ENCODE peak calls at places on chromosomes 7 and 10, in four cellular contexts. J, B, D and W are unnamed samples.

GRCh38 chr7:41097501-41097900 is 605.4 kb downstream of the INHBA start:
- DNase-seq in J (no peak), B (no peak), D (no peak), W (no peak)

GRCh38 chr7:76513817-76514799 is 3.8 kb downstream of the UPK3B start:
- DNase-seq in J (no peak), B (no peak), D (no peak), W (no peak)

GRCh38 chr7:123534383-123535260 is at the start of gene IQUB:
- DNase-seq in J (peak; percentile 99), B (peak; percentile 92), D (peak; percentile 99), W (peak; percentile 97)

GRCh38 chr7:117014673-117015133 is 61.4 kb downstream of the ST7 start:
- DNase-seq in J (peak; percentile 68), B (no peak), D (no peak), W (no peak)

GRCh38 chr10:25063157-25063556 is 46.7 kb downstream of the THNSL1 start:
- DNase-seq in J (no peak), B (no peak), D (no peak), W (no peak)

GRCh38 chr10:54262726-54263125 is 538.3 kb downstream of the PCDH15 start:
- DNase-seq in J (no peak), B (no peak), D (no peak), W (no peak)

GRCh38 chr10:28754930-28755718 is 77.8 kb downstream of the BAMBI start:
- DNase-seq in J (no peak), B (no peak), D (no peak), W (peak; percentile 22)

GRCh38 chr10:104318810-104319684 is 19.2 kb downstream of the ITPRIP start:
- DNase-seq in J (no peak), B (no peak), D (no peak), W (no peak)

GRCh38 chr7:92693519-92693918 is 103.3 kb upstream of the FAM133B start:
- DNase-seq in J (no peak), B (no peak), D (no peak), W (no peak)

DNA sequence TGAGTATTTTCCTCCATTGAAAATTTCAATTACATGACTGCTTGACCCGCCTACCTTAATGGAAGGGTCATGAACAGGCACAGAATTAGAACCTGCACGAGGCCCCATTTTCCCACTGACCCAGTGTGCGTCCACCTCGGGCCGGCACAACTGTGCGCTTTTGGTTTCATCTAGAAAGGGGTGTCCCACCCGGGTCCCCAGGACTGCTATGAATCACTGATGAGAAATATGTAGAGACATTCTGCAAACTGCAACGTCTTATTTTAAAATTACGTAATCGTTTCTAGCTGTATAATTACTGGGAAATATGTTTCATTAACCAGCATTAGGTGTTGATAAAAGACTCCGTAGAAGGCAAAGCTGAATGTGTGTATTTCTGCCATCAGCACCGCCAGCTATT is 562.0 kb downstream of the DNAJB6 start:
- DNase-seq in J (no peak), B (no peak), D (no peak), W (no peak)
- H3K4me3 ChIP-seq in J (no peak overlapping the region), B (no peak overlapping the region), D (no peak overlapping the region), W (no peak overlapping the region)

DNA sequence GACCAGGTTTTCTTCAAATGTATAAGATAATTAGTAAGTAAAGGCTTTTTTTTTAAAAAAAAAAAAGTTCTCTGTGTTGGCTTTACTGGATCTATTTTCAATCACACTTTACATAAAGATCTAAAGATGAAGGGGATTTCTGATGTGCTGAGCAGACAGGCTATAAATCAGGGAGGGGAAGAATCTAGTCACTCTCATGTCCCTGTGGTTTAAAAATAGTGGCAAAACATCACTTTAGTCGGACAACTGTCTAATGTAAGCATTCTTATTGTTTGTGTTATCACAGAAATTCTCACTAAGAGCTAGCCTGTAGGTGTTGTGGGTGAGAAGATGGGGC is 132.7 kb downstream of the ICA1 start:
- DNase-seq in J (no peak), B (no peak), D (no peak), W (no peak)
- H3K4me1 ChIP-seq in J (no peaks in the 10 kb centered on the region), B (peaks cover 19% of the 10 kb centered on the region), D (no peaks in the 10 kb centered on the region), W (no peaks in the 10 kb centered on the region)

DNA sequence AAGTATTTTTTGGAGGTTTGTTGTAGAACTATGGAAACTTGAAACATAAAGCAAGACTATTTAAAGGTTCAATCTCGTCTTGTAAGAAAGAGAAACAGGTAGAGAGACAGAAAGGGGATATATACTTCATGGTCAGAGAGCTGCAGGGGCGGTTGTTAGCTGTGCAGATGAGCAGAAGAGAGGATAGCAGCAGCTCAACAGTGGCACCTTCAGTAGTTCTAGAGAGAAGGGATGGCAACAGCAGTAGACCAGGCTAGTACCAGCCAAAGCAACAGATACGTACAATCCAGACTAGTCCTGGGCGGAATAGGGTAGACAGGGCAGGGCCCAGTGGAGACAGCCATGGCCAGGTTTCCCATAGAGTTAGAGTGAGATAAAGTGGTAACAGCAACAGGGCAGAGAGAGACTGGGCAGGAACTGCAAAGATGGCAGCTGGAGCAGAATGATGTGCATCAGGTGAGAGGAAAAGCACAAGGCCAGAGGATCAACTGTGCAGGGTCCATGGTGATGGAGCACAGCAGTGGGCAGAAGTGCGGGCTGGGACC is 145.2 kb downstream of the FRMD4A start:
- DNase-seq in J (no peak), B (peak; percentile 84), D (no peak), W (peak; percentile 92)
- H3K4me3 ChIP-seq in J (no peak overlapping the region), B (no peak overlapping the region), D (no peak overlapping the region), W (no peak overlapping the region)

DNA sequence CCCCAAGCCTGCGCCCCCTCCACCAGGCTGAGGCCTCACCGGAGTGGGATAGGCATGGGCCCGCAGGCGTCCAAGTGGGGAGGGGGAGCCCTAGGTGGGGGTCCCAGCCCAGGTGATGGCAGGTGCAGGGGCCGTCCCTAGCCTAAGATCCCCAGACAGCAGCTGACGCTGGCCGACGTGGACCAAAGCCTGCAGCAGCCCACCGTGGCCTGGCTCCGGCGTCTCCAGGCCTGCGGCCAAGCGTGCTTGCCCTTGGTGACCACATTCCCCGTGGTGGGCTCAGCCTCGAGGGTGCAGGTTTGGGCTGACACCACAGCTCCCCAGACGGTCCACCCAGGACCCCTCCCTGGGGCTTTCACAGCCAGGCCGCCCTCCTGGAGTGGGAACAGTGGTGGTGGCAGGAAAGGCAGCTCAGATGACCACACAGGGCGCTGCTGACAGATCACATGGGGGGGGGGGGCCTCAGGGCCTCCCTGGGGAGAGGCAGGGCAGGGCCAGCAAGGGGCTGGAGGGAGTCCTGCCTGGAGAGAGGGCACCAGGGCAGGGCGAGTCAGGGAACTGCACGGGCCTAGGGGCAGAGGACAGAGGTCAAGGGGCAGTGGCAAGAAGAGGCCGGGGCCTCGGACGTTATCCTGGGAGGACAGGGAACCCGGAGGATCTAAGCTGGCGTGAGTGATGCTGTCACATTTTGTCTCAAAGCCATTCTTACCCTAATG is 767 bp upstream of the ADAM8 start:
- DNase-seq in J (no peak), B (no peak), D (no peak), W (no peak)
- H3K4me1 ChIP-seq in J (no peaks in the 10 kb centered on the region), B (peaks cover 23% of the 10 kb centered on the region), D (peaks cover 29% of the 10 kb centered on the region), W (peaks cover 53% of the 10 kb centered on the region)

GRCh38 chr7:99381664-99382075 is 7.1 kb downstream of the ARPC1B start:
- DNase-seq in J (peak; percentile 40), B (peak; percentile 48), D (no peak), W (no peak)
- H3K4me3 ChIP-seq in J (no peak overlapping the region), B (no peak overlapping the region), D (no peak overlapping the region), W (no peak overlapping the region)

DNA sequence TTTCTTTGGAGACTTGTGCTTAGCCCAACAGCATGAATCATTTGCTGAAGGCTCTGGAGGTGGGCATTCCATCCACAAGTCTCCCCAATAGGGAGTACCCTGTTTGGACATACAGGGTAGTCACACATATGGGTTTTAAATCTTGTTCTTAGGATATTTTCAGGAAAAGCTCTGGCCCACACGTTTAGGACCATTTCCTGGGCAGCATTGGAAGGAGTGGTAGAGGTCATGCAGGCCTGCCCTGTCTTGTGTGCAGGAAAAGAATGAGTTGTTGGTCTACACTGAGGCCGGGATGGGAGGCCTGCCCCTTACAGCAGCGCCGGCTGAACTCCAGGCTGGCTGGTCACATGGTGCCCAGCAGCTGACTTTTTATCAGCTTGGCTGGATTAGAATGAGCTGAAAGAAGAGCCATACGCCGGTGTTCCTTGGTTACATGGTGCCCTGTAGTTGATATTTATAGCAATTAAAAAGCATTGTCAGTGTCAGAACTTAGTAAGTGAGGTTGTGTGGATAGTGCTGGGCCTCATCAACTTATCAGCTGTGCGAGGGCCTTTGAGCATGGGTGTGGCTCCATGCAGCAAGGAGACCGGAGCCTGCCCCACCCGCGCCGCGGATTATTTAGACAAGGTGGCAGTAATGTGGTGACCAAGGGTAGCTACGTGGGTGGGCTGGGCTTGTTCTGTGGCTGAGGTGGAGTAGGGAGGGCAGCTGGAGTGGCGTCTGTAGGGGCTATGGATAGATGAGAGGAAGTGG is 28.6 kb downstream of the OGDH start:
- DNase-seq in J (peak; percentile 60), B (no peak), D (peak; percentile 92), W (peak; percentile 65)
- H3K4me1 ChIP-seq in J (peaks cover 75% of the 10 kb centered on the region), B (peaks cover 47% of the 10 kb centered on the region), D (peaks cover 96% of the 10 kb centered on the region), W (peaks cover 67% of the 10 kb centered on the region)